ENCODE peak calls at places on chromosomes 7 and 10, in six cellular contexts. One of them, this sample, is unnamed.
A peak's percentile ranks its signal among the peaks of the same experiment; 100 is the strongest.

GRCh38 chr10:94133239-94133638 is 139.5 kb downstream of the PLCE1 start:
- DNase-seq in fibroblast of lung: peak; percentile 13
- DNase-seq in sigmoid colon: no peak
- DNase-seq in endodermal cell: no peak
- DNase-seq in neural progenitor cell: no peak
- DNase-seq in CD4-positive, CD25-positive, alpha-beta regulatory T cell: no peak
- DNase-seq in this sample: no peak

GRCh38 chr10:129695671-129696070 is 228.6 kb downstream of the MGMT start:
- DNase-seq in fibroblast of lung: no peak
- DNase-seq in sigmoid colon: no peak
- DNase-seq in endodermal cell: peak; percentile 28
- DNase-seq in neural progenitor cell: no peak
- DNase-seq in CD4-positive, CD25-positive, alpha-beta regulatory T cell: no peak
- DNase-seq in this sample: no peak

GRCh38 chr10:13528875-13529713 is at the start of gene BEND7:
- DNase-seq in fibroblast of lung: peak; percentile 42
- DNase-seq in sigmoid colon: no peak
- DNase-seq in endodermal cell: peak; percentile 66
- DNase-seq in neural progenitor cell: peak; percentile 73
- DNase-seq in CD4-positive, CD25-positive, alpha-beta regulatory T cell: no peak
- DNase-seq in this sample: peak; percentile 47

GRCh38 chr10:63164045-63164722 is 31.1 kb downstream of the NRBF2 start:
- DNase-seq in fibroblast of lung: no peak
- DNase-seq in sigmoid colon: no peak
- DNase-seq in endodermal cell: no peak
- DNase-seq in neural progenitor cell: no peak
- DNase-seq in CD4-positive, CD25-positive, alpha-beta regulatory T cell: no peak
- DNase-seq in this sample: no peak

GRCh38 chr10:93991596-93992284 is 2.0 kb upstream of the PLCE1 start:
- DNase-seq in fibroblast of lung: peak; percentile 86
- DNase-seq in sigmoid colon: peak; percentile 73
- DNase-seq in endodermal cell: peak; percentile 84
- DNase-seq in neural progenitor cell: peak; percentile 51
- DNase-seq in CD4-positive, CD25-positive, alpha-beta regulatory T cell: no peak
- DNase-seq in this sample: peak; percentile 85

GRCh38 chr10:48547061-48547895 is 57.6 kb downstream of the ARHGAP22 start:
- DNase-seq in fibroblast of lung: no peak
- DNase-seq in sigmoid colon: no peak
- DNase-seq in endodermal cell: peak; percentile 28
- DNase-seq in neural progenitor cell: no peak
- DNase-seq in CD4-positive, CD25-positive, alpha-beta regulatory T cell: no peak
- DNase-seq in this sample: no peak

GRCh38 chr10:74927701-74928100 is 101.3 kb downstream of the KAT6B start:
- DNase-seq in fibroblast of lung: peak; percentile 70
- DNase-seq in sigmoid colon: no peak
- DNase-seq in endodermal cell: no peak
- DNase-seq in neural progenitor cell: no peak
- DNase-seq in CD4-positive, CD25-positive, alpha-beta regulatory T cell: no peak
- DNase-seq in this sample: no peak

GRCh38 chr7:6502886-6503285 is 48.4 kb downstream of the GRID2IP start:
- DNase-seq in fibroblast of lung: no peak
- DNase-seq in sigmoid colon: no peak
- DNase-seq in endodermal cell: no peak
- DNase-seq in neural progenitor cell: no peak
- DNase-seq in CD4-positive, CD25-positive, alpha-beta regulatory T cell: no peak
- DNase-seq in this sample: no peak

GRCh38 chr7:46705416-46706255 is 784.6 kb upstream of the IGFBP3 start:
- DNase-seq in fibroblast of lung: peak; percentile 68
- DNase-seq in sigmoid colon: no peak
- DNase-seq in endodermal cell: no peak
- DNase-seq in neural progenitor cell: no peak
- DNase-seq in CD4-positive, CD25-positive, alpha-beta regulatory T cell: no peak
- DNase-seq in this sample: no peak

GRCh38 chr10:22340362-22341189 is 4.7 kb upstream of the SPAG6 start:
- DNase-seq in fibroblast of lung: peak; percentile 67
- DNase-seq in sigmoid colon: peak; percentile 82
- DNase-seq in endodermal cell: peak; percentile 86
- DNase-seq in neural progenitor cell: peak; percentile 86
- DNase-seq in CD4-positive, CD25-positive, alpha-beta regulatory T cell: peak; percentile 75
- DNase-seq in this sample: peak; percentile 90

GRCh38 chr10:131689486-131689885 is 211.3 kb upstream of the PPP2R2D start:
- DNase-seq in fibroblast of lung: no peak
- DNase-seq in sigmoid colon: peak; percentile 44
- DNase-seq in endodermal cell: no peak
- DNase-seq in neural progenitor cell: no peak
- DNase-seq in CD4-positive, CD25-positive, alpha-beta regulatory T cell: no peak
- DNase-seq in this sample: no peak

GRCh38 chr7:1445341-1445740 is 13.9 kb downstream of the MICALL2 start:
- DNase-seq in fibroblast of lung: no peak
- DNase-seq in sigmoid colon: no peak
- DNase-seq in endodermal cell: no peak
- DNase-seq in neural progenitor cell: no peak
- DNase-seq in CD4-positive, CD25-positive, alpha-beta regulatory T cell: no peak
- DNase-seq in this sample: no peak
- H3K27ac ChIP-seq in fibroblast of lung: no peak overlapping the region
- H3K27ac ChIP-seq in sigmoid colon: peak overlapping the region; percentile 30
- H3K27ac ChIP-seq in endodermal cell: no peak overlapping the region
- H3K27ac ChIP-seq in neural progenitor cell: no peak overlapping the region
- H3K27ac ChIP-seq in CD4-positive, CD25-positive, alpha-beta regulatory T cell: no peak overlapping the region
- H3K27ac ChIP-seq in this sample: no peak overlapping the region

GRCh38 chr7:116529250-116529649 is 4.4 kb downstream of the CAV1 start:
- DNase-seq in fibroblast of lung: no peak
- DNase-seq in sigmoid colon: no peak
- DNase-seq in endodermal cell: no peak
- DNase-seq in neural progenitor cell: no peak
- DNase-seq in CD4-positive, CD25-positive, alpha-beta regulatory T cell: no peak
- DNase-seq in this sample: no peak

GRCh38 chr7:116532102-116532501 is 7.3 kb downstream of the CAV1 start:
- DNase-seq in fibroblast of lung: no peak
- DNase-seq in sigmoid colon: no peak
- DNase-seq in endodermal cell: no peak
- DNase-seq in neural progenitor cell: no peak
- DNase-seq in CD4-positive, CD25-positive, alpha-beta regulatory T cell: no peak
- DNase-seq in this sample: peak; percentile 64

GRCh38 chr7:116527521-116527920 is 2.7 kb downstream of the CAV1 start:
- DNase-seq in fibroblast of lung: peak; percentile 34
- DNase-seq in sigmoid colon: no peak
- DNase-seq in endodermal cell: no peak
- DNase-seq in neural progenitor cell: no peak
- DNase-seq in CD4-positive, CD25-positive, alpha-beta regulatory T cell: no peak
- DNase-seq in this sample: peak; percentile 26

GRCh38 chr7:116528008-116528789 is 3.4 kb downstream of the CAV1 start:
- DNase-seq in fibroblast of lung: peak; percentile 97
- DNase-seq in sigmoid colon: peak; percentile 88
- DNase-seq in endodermal cell: no peak
- DNase-seq in neural progenitor cell: no peak
- DNase-seq in CD4-positive, CD25-positive, alpha-beta regulatory T cell: no peak
- DNase-seq in this sample: peak; percentile 89

DNA sequence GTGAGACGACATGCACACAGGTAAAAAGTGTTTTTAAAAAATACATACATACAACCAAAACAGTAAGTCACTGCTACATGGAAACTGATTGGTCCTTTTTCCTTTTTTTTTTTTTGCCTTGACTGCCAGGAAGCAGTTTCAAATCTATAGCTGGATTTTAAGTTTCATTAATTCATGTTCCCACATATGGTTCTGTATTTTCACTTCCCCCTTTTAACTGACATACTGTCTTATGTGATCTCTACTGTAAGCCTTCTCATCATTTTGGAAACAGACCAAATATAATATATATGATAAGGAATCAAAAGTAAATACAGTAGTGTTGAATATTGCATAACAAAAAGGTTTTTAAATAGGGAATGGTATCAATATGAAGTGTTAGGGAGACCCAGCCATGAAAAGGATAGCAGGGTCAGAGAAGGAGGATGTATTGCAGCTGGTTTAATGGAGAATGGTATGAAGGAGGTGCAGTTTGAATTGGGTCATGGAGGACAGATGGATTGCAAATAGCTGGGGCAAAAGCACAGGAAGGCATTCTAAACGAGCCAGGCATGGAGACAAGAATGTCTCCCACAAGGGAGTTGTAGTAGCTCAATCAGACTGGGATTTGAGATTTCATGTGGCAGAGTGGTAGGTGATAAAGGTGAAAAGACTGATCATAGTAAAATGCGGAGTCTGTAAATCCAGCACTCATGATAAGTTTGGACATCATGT is 5.4 kb downstream of the CAV1 start:
- DNase-seq in fibroblast of lung: no peak
- DNase-seq in sigmoid colon: no peak
- DNase-seq in endodermal cell: no peak
- DNase-seq in neural progenitor cell: no peak
- DNase-seq in CD4-positive, CD25-positive, alpha-beta regulatory T cell: no peak
- DNase-seq in this sample: no peak
- H3K4me1 ChIP-seq in fibroblast of lung: peaks cover 7% of the 10 kb centered on the region
- H3K4me1 ChIP-seq in sigmoid colon: peaks cover 68% of the 10 kb centered on the region
- H3K4me1 ChIP-seq in endodermal cell: no peaks in the 10 kb centered on the region
- H3K4me1 ChIP-seq in neural progenitor cell: no peaks in the 10 kb centered on the region
- H3K4me1 ChIP-seq in CD4-positive, CD25-positive, alpha-beta regulatory T cell: peaks cover 15% of the 10 kb centered on the region
- H3K4me1 ChIP-seq in this sample: peaks cover 39% of the 10 kb centered on the region

DNA sequence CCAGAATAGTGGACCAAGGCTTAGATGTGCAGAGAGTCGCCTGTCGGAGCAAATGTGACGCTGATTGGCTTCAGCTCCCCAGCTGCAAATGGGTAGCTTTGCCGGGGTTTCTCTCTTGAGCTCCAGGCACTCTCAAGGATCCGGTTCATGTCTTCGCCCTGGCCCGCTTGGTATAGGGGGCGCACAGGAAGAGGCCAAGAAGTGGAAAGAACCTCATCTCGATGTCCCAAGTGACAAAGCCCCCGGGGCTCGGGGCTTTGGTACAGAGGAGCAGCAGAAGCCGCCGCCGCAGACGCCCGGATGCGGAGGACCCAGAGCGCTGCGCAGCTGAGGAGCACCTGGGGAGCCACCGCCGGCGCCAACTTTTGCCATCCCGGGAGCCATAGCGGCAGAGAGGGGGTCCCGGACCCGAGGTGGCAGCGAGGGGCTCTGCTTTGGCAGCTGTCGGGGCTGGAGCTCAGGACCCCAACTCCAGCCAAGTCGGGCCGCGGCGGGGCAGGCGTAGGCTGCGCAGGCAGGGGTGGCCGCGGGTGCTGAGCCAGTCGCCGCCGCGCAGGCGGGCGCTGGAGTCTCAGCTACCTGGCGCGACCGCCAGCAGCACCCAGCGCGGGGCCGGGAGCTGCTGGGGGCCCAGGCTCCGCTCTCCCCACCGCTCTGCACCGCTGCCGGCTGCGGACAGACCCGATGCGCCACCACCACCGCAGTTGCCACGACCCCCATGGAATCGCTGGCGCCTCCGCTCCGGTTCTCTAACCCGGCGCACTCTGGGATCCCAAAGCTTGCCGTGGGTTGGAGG is 466.5 kb downstream of the XPNPEP1 start:
- DNase-seq in fibroblast of lung: no peak
- DNase-seq in sigmoid colon: no peak
- DNase-seq in endodermal cell: peak; percentile 87
- DNase-seq in neural progenitor cell: peak; percentile 71
- DNase-seq in CD4-positive, CD25-positive, alpha-beta regulatory T cell: no peak
- DNase-seq in this sample: no peak
- H3K27me3 ChIP-seq in fibroblast of lung: peaks cover 14% of the 10 kb centered on the region
- H3K27me3 ChIP-seq in sigmoid colon: peaks cover 13% of the 10 kb centered on the region
- H3K27me3 ChIP-seq in endodermal cell: peaks cover 33% of the 10 kb centered on the region
- H3K27me3 ChIP-seq in neural progenitor cell: peaks cover 32% of the 10 kb centered on the region
- H3K27me3 ChIP-seq in CD4-positive, CD25-positive, alpha-beta regulatory T cell: no peaks in the 10 kb centered on the region
- H3K27me3 ChIP-seq in this sample: peaks cover 4% of the 10 kb centered on the region

GRCh38 chr7:7989985-7990761 is 21.6 kb downstream of the GLCCI1 start:
- DNase-seq in fibroblast of lung: no peak
- DNase-seq in sigmoid colon: no peak
- DNase-seq in endodermal cell: no peak
- DNase-seq in neural progenitor cell: no peak
- DNase-seq in CD4-positive, CD25-positive, alpha-beta regulatory T cell: no peak
- DNase-seq in this sample: no peak
- H3K27ac ChIP-seq in fibroblast of lung: no peak overlapping the region
- H3K27ac ChIP-seq in sigmoid colon: no peak overlapping the region
- H3K27ac ChIP-seq in endodermal cell: no peak overlapping the region
- H3K27ac ChIP-seq in neural progenitor cell: no peak overlapping the region
- H3K27ac ChIP-seq in CD4-positive, CD25-positive, alpha-beta regulatory T cell: peak overlapping the region; percentile 67
- H3K27ac ChIP-seq in this sample: no peak overlapping the region

DNA sequence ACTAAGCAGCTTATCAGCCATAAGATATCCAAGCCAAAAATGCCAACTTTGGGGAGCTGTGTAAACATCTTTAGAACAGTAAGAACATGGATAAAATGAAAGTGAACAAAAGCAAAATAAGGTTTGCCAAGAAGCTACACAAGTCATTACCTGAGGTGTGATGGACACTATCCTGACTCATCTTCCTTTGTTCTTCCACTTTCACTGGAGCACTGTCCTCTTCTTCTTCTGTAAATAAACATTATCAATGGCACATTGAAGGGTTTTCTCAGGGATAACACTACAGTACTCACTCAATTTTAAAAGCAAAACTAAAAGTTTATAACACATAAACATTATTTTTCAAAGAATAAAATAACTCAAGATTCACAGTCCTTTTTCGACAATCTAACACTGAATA is 174.3 kb downstream of the SKAP2 start:
- DNase-seq in fibroblast of lung: peak; percentile 6
- DNase-seq in sigmoid colon: no peak
- DNase-seq in endodermal cell: no peak
- DNase-seq in neural progenitor cell: no peak
- DNase-seq in CD4-positive, CD25-positive, alpha-beta regulatory T cell: no peak
- DNase-seq in this sample: no peak
- H3K4me1 ChIP-seq in fibroblast of lung: peaks cover 19% of the 10 kb centered on the region
- H3K4me1 ChIP-seq in sigmoid colon: peaks cover 13% of the 10 kb centered on the region
- H3K4me1 ChIP-seq in endodermal cell: no peaks in the 10 kb centered on the region
- H3K4me1 ChIP-seq in neural progenitor cell: peaks cover 10% of the 10 kb centered on the region
- H3K4me1 ChIP-seq in CD4-positive, CD25-positive, alpha-beta regulatory T cell: no peaks in the 10 kb centered on the region
- H3K4me1 ChIP-seq in this sample: peaks cover 3% of the 10 kb centered on the region

GRCh38 chr10:92434385-92434784 is 139.5 kb downstream of the IDE start:
- DNase-seq in fibroblast of lung: no peak
- DNase-seq in sigmoid colon: no peak
- DNase-seq in endodermal cell: no peak
- DNase-seq in neural progenitor cell: no peak
- DNase-seq in CD4-positive, CD25-positive, alpha-beta regulatory T cell: no peak
- DNase-seq in this sample: no peak
- H3K27me3 ChIP-seq in fibroblast of lung: no peaks in the 10 kb centered on the region
- H3K27me3 ChIP-seq in sigmoid colon: no peaks in the 10 kb centered on the region
- H3K27me3 ChIP-seq in endodermal cell: no peaks in the 10 kb centered on the region
- H3K27me3 ChIP-seq in neural progenitor cell: no peaks in the 10 kb centered on the region
- H3K27me3 ChIP-seq in CD4-positive, CD25-positive, alpha-beta regulatory T cell: no peaks in the 10 kb centered on the region
- H3K27me3 ChIP-seq in this sample: no peaks in the 10 kb centered on the region

This sample was measured in SJCRH30.